ENCODE peak calls at places on chromosomes 5 and 9, in seven cellular contexts. I, G, O, D, Y, F and E are unnamed samples.

GRCh38 chr5:134511796-134512660 is 13.4 kb upstream of the JADE2 start:
- DNase-seq in G (peak; percentile 74), D (no peak), I (peak; percentile 81), O (peak; percentile 63), Y (peak; percentile 77), F (peak; percentile 71), E (no peak)

GRCh38 chr5:36377192-36377591 is 75.5 kb upstream of the RANBP3L start:
- DNase-seq in F (no peak), I (no peak), O (no peak), Y (no peak), D (no peak), G (no peak), E (no peak)

GRCh38 chr5:142322747-142323479 is 1.9 kb downstream of the SPRY4 start:
- DNase-seq in Y (no peak), O (peak; percentile 69), I (peak; percentile 60), G (no peak), D (no peak), F (peak; percentile 66), E (no peak)

GRCh38 chr5:87243161-87243877 is 24.4 kb upstream of the RASA1 start:
- DNase-seq in O (peak; percentile 88), F (peak; percentile 91), I (no peak), Y (no peak), G (no peak), D (no peak), E (no peak)

GRCh38 chr5:5080790-5081189 is 59.3 kb upstream of the ADAMTS16 start:
- DNase-seq in I (no peak), Y (no peak), D (no peak), G (no peak), O (no peak), F (no peak), E (no peak)

GRCh38 chr9:113674436-113674835 is 201.7 kb upstream of the ZNF618 start:
- DNase-seq in G (no peak), I (no peak), O (peak; percentile 80), F (peak; percentile 87), Y (no peak), D (no peak), E (no peak)

GRCh38 chr5:74205745-74206570 is 434.6 kb downstream of the ENC1 start:
- DNase-seq in O (no peak), I (no peak), F (peak; percentile 31), Y (no peak), G (no peak), D (no peak), E (no peak)

GRCh38 chr9:5633243-5633642 is 4.3 kb downstream of the RIC1 start:
- DNase-seq in D (no peak), G (no peak), I (no peak), O (peak; percentile 60), Y (no peak), F (peak; percentile 23), E (no peak)

GRCh38 chr5:138132543-138132942 is 6.7 kb downstream of the NME5 start:
- DNase-seq in F (no peak), Y (no peak), I (no peak), D (no peak), G (no peak), O (no peak), E (no peak)

DNA sequence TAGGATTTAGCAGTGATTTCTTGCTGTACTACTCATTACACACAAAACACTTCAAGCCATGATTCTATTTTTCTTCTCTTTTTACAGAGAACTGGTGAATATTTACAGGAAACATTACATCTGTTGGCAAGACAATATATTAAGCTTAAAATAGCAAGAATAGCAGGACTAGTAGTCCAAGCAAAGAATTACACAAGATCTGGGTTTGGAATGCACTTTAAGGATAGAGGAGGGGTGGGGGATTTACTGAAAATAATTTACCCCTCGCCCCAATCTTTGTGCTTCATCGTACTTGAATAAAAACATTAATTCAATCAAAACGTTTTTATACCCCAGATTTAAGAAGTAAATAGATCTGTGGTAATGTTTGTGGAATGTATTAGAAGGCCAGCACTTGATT is 24.0 kb downstream of the SVEP1 start:
- DNase-seq in I (no peak), D (no peak), F (peak; percentile 51), G (no peak), Y (no peak), O (no peak), E (no peak)
- H3K36me3 ChIP-seq in I (no peaks in the 10 kb centered on the region), D (no peaks in the 10 kb centered on the region), F (no peaks in the 10 kb centered on the region), G (no peaks in the 10 kb centered on the region), Y (no peaks in the 10 kb centered on the region), O (peaks cover 5% of the 10 kb centered on the region), E (no peaks in the 10 kb centered on the region)

GRCh38 chr5:180390441-180391190 is 37.5 kb upstream of the GFPT2 start:
- DNase-seq in G (no peak), I (no peak), Y (peak; percentile 52), F (peak; percentile 37), D (no peak), O (no peak), E (no peak)
- H3K4me3 ChIP-seq in G (no peak overlapping the region), I (no peak overlapping the region), Y (no peak overlapping the region), F (no peak overlapping the region), D (no peak overlapping the region), O (no peak overlapping the region), E (no peak overlapping the region)

GRCh38 chr5:32030226-32030625 is 143.9 kb downstream of the GOLPH3 start:
- DNase-seq in D (no peak), G (no peak), Y (no peak), I (no peak), F (peak; percentile 9), O (no peak), E (no peak)
- H3K27ac ChIP-seq in D (no peak overlapping the region), G (peak overlapping the region; percentile 79), Y (no peak overlapping the region), I (peak overlapping the region; percentile 10), F (no peak overlapping the region), O (no peak overlapping the region), E (no peak overlapping the region)

DNA sequence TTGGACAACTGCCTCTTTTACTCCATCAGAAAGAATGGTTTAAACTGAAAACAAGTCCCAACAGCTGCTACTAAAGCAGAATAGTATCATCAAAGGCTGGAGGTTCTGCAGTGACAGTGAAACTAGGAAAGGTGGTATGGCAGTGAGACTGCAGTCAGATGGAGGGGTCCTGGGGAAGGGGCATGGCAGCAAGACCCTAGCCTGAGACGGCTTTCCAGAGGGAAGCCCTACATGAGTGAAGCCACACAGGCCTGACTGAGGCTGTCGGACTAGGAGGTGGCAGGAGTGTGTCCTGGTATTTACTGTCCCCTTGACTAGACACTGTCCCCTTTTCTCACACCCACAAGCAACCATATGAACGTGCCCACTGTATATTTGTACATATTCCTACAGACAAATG is 40.4 kb upstream of the IPPK start:
- DNase-seq in D (no peak), G (no peak), O (no peak), Y (no peak), F (no peak), I (no peak), E (no peak)
- H3K36me3 ChIP-seq in D (peaks cover 20% of the 10 kb centered on the region), G (peaks cover 64% of the 10 kb centered on the region), O (peaks cover 34% of the 10 kb centered on the region), Y (peaks cover 41% of the 10 kb centered on the region), F (peaks cover 19% of the 10 kb centered on the region), I (no peaks in the 10 kb centered on the region), E (peaks cover 18% of the 10 kb centered on the region)

DNA sequence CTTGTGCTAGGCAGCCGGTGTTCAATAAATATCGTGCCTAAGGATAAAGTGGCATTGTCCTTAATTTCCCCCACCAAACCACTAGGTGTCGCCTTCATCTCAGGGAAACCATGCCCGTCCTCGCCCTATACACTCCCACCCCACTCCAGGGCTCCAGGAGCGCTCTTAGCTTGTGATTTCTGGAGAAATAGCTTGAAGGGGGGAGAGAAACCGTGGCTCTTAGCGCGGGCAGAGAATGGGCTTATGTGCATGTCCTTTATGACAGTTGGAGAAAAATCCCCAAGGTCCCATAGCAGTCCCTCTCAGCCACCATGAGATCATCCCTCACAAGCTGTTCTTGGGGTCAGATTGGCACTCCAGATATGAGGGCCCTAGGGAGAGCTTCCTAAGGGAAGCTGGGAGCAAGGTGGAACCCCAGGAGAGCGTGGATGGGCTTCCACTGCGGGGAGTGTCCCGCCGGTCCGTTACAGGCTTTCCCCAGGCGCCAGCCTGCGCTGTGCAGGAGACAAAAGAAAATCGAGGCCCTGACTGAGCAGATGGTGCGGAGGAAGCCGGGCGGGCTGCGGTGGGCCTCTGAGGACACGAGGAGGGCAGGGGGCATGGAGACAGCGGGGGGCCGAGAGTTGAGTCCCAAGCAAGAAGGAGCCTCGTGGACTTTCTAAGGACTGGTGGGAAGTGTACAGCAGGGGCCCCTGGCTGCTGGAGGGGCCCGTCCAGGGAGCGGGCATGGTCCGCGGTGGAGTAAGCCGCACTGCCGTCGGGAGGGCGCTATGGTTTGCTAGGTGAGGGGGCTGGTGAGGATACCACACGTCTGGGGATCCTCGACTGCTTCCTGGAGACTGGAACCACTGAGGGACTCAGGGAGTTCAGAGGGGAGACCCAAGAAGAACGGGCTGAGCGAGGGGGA is 753 bp upstream of the NPR2 start:
- DNase-seq in O (peak; percentile 83), I (peak; percentile 77), F (peak; percentile 91), Y (no peak), D (peak; percentile 57), G (peak; percentile 75), E (peak; percentile 40)
- H3K4me3 ChIP-seq in O (no peak overlapping the region), I (peak overlapping the region; percentile 63), F (peak overlapping the region; percentile 47), Y (peak overlapping the region; percentile 50), D (no peak overlapping the region), G (peak overlapping the region; percentile 82), E (no peak overlapping the region)

GRCh38 chr9:137052998-137053943 is 590 bp downstream of the ENTPD2 start:
- DNase-seq in G (no peak), Y (no peak), O (no peak), D (no peak), I (no peak), F (no peak), E (no peak)
- H3K27ac ChIP-seq in G (no peak overlapping the region), Y (no peak overlapping the region), O (no peak overlapping the region), D (no peak overlapping the region), I (no peak overlapping the region), F (no peak overlapping the region), E (no peak overlapping the region)

DNA sequence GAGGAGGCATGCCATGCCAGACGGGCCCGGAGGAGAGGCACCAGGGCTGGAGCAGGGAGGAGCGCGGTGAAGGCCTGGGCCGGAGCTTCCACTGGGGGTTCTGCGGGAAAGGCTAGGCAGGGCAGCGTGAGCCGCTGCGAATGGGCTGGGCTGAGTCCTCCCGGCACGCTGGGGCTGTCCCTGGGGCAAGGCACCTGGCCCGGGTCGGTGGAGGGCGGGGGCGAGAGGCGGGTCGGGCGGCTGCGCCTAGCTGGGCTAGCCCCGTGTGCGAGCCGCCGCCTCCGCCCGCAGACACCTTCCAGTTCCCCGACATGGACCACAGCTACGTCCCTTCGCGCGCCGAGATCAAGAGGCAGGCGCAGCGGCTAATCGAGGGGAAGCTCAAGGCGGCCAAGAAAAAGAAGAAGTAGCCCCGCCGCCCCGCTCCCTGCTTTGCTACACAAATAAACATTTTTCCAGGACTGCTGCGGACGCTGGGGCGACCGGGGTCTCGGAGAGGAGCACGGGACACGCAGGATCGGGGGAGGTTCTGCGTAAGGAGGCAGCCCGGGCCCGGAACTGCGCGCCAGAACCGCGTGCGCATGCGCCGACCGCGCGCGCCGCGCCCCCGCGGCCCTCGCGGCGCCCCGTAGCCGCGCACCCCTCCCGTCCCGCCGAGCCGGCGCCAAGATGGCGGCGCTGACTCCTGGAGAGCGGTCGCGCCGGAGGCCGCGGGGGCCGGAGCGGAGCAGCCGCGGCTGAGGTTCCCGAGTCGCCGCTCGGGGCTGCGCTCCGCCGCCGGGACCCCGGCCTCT is at the start of gene RABL6:
- DNase-seq in O (peak; percentile 55), I (peak; percentile 83), G (peak; percentile 85), F (peak; percentile 89), D (peak; percentile 77), Y (peak; percentile 90), E (peak; percentile 86)
- H3K36me3 ChIP-seq in O (peaks cover 4% of the 10 kb centered on the region), I (no peaks in the 10 kb centered on the region), G (peaks cover 24% of the 10 kb centered on the region), F (peaks cover 7% of the 10 kb centered on the region), D (no peaks in the 10 kb centered on the region), Y (peaks cover 7% of the 10 kb centered on the region), E (no peaks in the 10 kb centered on the region)

GRCh38 chr9:97980918-97981827 is 2.0 kb upstream of the ANP32B start:
- DNase-seq in G (peak; percentile 36), D (no peak), Y (no peak), O (no peak), I (peak; percentile 52), F (peak; percentile 62), E (no peak)
- H3K4me3 ChIP-seq in G (no peak overlapping the region), D (no peak overlapping the region), Y (no peak overlapping the region), O (no peak overlapping the region), I (no peak overlapping the region), F (peak overlapping the region; percentile 94), E (no peak overlapping the region)